ENCODE peak calls at places on chromosomes 4 and X, in four cellular contexts. I, X, R and P are unnamed samples.

GRCh38 chr4:87353592-87353991 is 30.9 kb upstream of the HSD17B13 start:
- DNase-seq in X (peak), R (no peak), I (peak), P (peak)

GRCh38 chr4:168621806-168622589 is 125.1 kb downstream of the PALLD start:
- DNase-seq in R (no peak), X (no peak), I (no peak), P (no peak)

GRCh38 chr4:16687845-16688244 is 210.6 kb downstream of the LDB2 start:
- DNase-seq in X (no peak), R (no peak), I (no peak), P (no peak)

GRCh38 chr4:145731026-145731425 is 51.1 kb downstream of the C4orf51 start:
- DNase-seq in R (no peak), I (no peak), X (no peak), P (no peak)

GRCh38 chrX:107630031-107630689 is 1.9 kb downstream of the PRPS1 start:
- DNase-seq in I (no peak), X (no peak), R (no peak), P (no peak)

GRCh38 chr4:185416955-185417354 is 8.8 kb downstream of the UFSP2 start:
- DNase-seq in I (no peak), X (no peak), R (no peak), P (no peak)

GRCh38 chr4:123659759-123660158 is 263.2 kb downstream of the SPRY1 start:
- DNase-seq in X (no peak), I (no peak), R (no peak), P (no peak)

GRCh38 chr4:6372649-6373525 is 99.5 kb downstream of the PPP2R2C start:
- DNase-seq in X (peak), R (no peak), I (peak), P (peak)

GRCh38 chr4:156633846-156634245 is 337.8 kb downstream of the PDGFC start:
- DNase-seq in R (no peak), I (no peak), X (no peak), P (no peak)

GRCh38 chr4:126850286-126850685 is 782.5 kb upstream of the INTU start:
- DNase-seq in X (no peak), I (peak), R (no peak), P (no peak)

GRCh38 chrX:53320543-53321215 is 39.3 kb upstream of the IQSEC2 start:
- DNase-seq in R (no peak), X (no peak), I (no peak), P (no peak)

GRCh38 chrX:106894392-106894909 is 8.7 kb downstream of the RIPPLY1 start:
- DNase-seq in I (peak), R (peak), X (no peak), P (peak)

GRCh38 chr4:89056953-89057398 is at the start of gene FAM13A:
- DNase-seq in R (no peak), I (peak), X (peak), P (no peak)

GRCh38 chr4:6962211-6963041 is 52.8 kb downstream of the TBC1D14 start:
- DNase-seq in X (no peak), I (no peak), R (no peak), P (no peak)

GRCh38 chr4:11439836-11440235 is 11.1 kb upstream of the HS3ST1 start:
- DNase-seq in X (no peak), R (no peak), I (no peak), P (no peak)
- TF ChIP-seq SPI1 in X (no peak), R (peak), I (no peak), P (peak)

GRCh38 chr4:118033148-118034060 is 882 bp upstream of the NDST3 start:
- DNase-seq in X (no peak), R (no peak), I (no peak), P (peak)
- TF ChIP-seq SPI1 in X (no peak), R (no peak), I (no peak), P (no peak)

GRCh38 chr4:104352211-104352610 is 142.5 kb downstream of the CXXC4 start:
- DNase-seq in I (no peak), X (no peak), R (peak), P (no peak)
- TF ChIP-seq SPI1 in I (no peak), X (no peak), R (no peak), P (no peak)

DNA sequence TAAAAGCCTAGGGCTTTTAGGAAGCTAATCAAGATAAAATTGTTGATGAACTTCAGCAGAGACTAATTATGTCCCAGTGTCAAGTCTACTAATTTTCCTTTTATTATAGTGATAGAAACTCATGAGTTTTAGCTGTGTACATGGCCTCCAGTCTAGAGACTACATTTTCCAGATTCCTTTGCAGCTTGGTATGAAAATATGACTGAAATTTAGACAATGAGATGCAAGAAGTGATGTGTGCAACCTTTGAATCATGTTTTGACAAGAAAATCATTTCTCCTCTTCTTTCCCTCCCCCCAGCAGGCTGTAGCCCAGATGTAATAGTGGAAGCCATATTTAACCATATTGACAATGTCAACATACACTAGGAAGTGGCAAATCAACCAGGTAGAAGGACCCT is 30.3 kb upstream of the IL13RA2 start:
- DNase-seq in R (no peak), X (no peak), I (no peak), P (no peak)
- TF ChIP-seq SPI1 in R (no peak), X (no peak), I (no peak), P (no peak)